ENCODE peak calls at places on chromosomes 13 and 19, in four cellular contexts. One of them, this sample, is unnamed.

GRCh38 chr19:35712529-35712909 is 5.3 kb upstream of the KMT2B start:
- DNase-seq in tibial nerve: no peak
- DNase-seq in IMR-90: no peak
- DNase-seq in breast epithelium: no peak
- DNase-seq in this sample: no peak

GRCh38 chr19:15373644-15374043 is 5.9 kb downstream of the AKAP8 start:
- DNase-seq in tibial nerve: no peak
- DNase-seq in IMR-90: no peak
- DNase-seq in breast epithelium: no peak
- DNase-seq in this sample: no peak

GRCh38 chr19:15367439-15367838 is 12.1 kb downstream of the AKAP8 start:
- DNase-seq in tibial nerve: no peak
- DNase-seq in IMR-90: no peak
- DNase-seq in breast epithelium: no peak
- DNase-seq in this sample: no peak

GRCh38 chr19:39413903-39414608 is 1.6 kb downstream of the PLEKHG2 start:
- DNase-seq in tibial nerve: no peak
- DNase-seq in IMR-90: peak
- DNase-seq in breast epithelium: no peak
- DNase-seq in this sample: peak

GRCh38 chr19:34960103-34960805 is 3.8 kb downstream of the ZNF792 start:
- DNase-seq in tibial nerve: no peak
- DNase-seq in IMR-90: peak
- DNase-seq in breast epithelium: no peak
- DNase-seq in this sample: peak

GRCh38 chr13:21546372-21546771 is 57.6 kb downstream of the MICU2 start:
- DNase-seq in tibial nerve: no peak
- DNase-seq in IMR-90: no peak
- DNase-seq in breast epithelium: no peak
- DNase-seq in this sample: no peak

GRCh38 chr13:41848435-41849255 is 112.3 kb downstream of the VWA8 start:
- DNase-seq in tibial nerve: no peak
- DNase-seq in IMR-90: peak
- DNase-seq in breast epithelium: no peak
- DNase-seq in this sample: no peak

GRCh38 chr19:15456871-15457700 is 7.3 kb downstream of the RASAL3 start:
- DNase-seq in tibial nerve: no peak
- DNase-seq in IMR-90: no peak
- DNase-seq in breast epithelium: no peak
- DNase-seq in this sample: no peak

GRCh38 chr13:36377822-36378480 is 31.8 kb upstream of the SPART start:
- DNase-seq in tibial nerve: no peak
- DNase-seq in IMR-90: peak
- DNase-seq in breast epithelium: no peak
- DNase-seq in this sample: no peak

GRCh38 chr13:44273991-44274810 is 99.4 kb upstream of the SERP2 start:
- DNase-seq in tibial nerve: no peak
- DNase-seq in IMR-90: peak
- DNase-seq in breast epithelium: no peak
- DNase-seq in this sample: peak

GRCh38 chr13:111503905-111504695 is 183.7 kb downstream of the TEX29 start:
- DNase-seq in tibial nerve: no peak
- DNase-seq in IMR-90: no peak
- DNase-seq in breast epithelium: peak
- DNase-seq in this sample: peak

GRCh38 chr13:111143875-111144540 is 28.9 kb downstream of the ARHGEF7 start:
- DNase-seq in tibial nerve: no peak
- DNase-seq in IMR-90: no peak
- DNase-seq in breast epithelium: no peak
- DNase-seq in this sample: no peak

GRCh38 chr19:34189199-34189916 is 17.1 kb downstream of the LSM14A start:
- DNase-seq in tibial nerve: no peak
- DNase-seq in IMR-90: no peak
- DNase-seq in breast epithelium: no peak
- DNase-seq in this sample: no peak

GRCh38 chr19:43763473-43763939 is 8.7 kb upstream of the SMG9 start:
- DNase-seq in tibial nerve: no peak
- DNase-seq in IMR-90: peak
- DNase-seq in breast epithelium: no peak
- DNase-seq in this sample: no peak

GRCh38 chr13:50594276-50594970 is 249.1 kb downstream of the DLEU7 start:
- DNase-seq in tibial nerve: no peak
- DNase-seq in IMR-90: no peak
- DNase-seq in breast epithelium: no peak
- DNase-seq in this sample: no peak

GRCh38 chr13:50708461-50708860 is 135.0 kb downstream of the DLEU7 start:
- DNase-seq in tibial nerve: no peak
- DNase-seq in IMR-90: no peak
- DNase-seq in breast epithelium: no peak
- DNase-seq in this sample: no peak

GRCh38 chr19:39277598-39277997 is 9.4 kb downstream of the IFNL2 start:
- DNase-seq in tibial nerve: no peak
- DNase-seq in IMR-90: no peak
- DNase-seq in breast epithelium: no peak
- DNase-seq in this sample: no peak

GRCh38 chr19:44891016-44891882 is at the start of gene TOMM40:
- DNase-seq in tibial nerve: peak
- DNase-seq in IMR-90: peak
- DNase-seq in breast epithelium: no peak
- DNase-seq in this sample: peak

GRCh38 chr13:49060698-49061387 is 85.1 kb downstream of the FNDC3A start:
- DNase-seq in tibial nerve: no peak
- DNase-seq in IMR-90: peak
- DNase-seq in breast epithelium: no peak
- DNase-seq in this sample: no peak

GRCh38 chr13:103794526-103794925 is 728.3 kb upstream of the SLC10A2 start:
- DNase-seq in tibial nerve: no peak
- DNase-seq in IMR-90: no peak
- DNase-seq in breast epithelium: no peak
- DNase-seq in this sample: no peak

GRCh38 chr19:47357788-47358680 is 8.9 kb downstream of the DHX34 start:
- DNase-seq in tibial nerve: no peak
- DNase-seq in IMR-90: no peak
- DNase-seq in breast epithelium: no peak
- DNase-seq in this sample: no peak

GRCh38 chr19:28934626-28935025 is 278.3 kb downstream of the UQCRFS1 start:
- DNase-seq in tibial nerve: no peak
- DNase-seq in IMR-90: peak
- DNase-seq in breast epithelium: no peak
- DNase-seq in this sample: no peak

GRCh38 chr13:50626031-50626643 is 217.4 kb downstream of the DLEU7 start:
- DNase-seq in tibial nerve: no peak
- DNase-seq in IMR-90: no peak
- DNase-seq in breast epithelium: no peak
- DNase-seq in this sample: no peak

GRCh38 chr19:45419396-45419795 is 4.3 kb downstream of the ERCC1 start:
- DNase-seq in tibial nerve: no peak
- DNase-seq in IMR-90: no peak
- DNase-seq in breast epithelium: no peak
- DNase-seq in this sample: no peak

GRCh38 chr19:34888091-34888490 is 38.6 kb upstream of the ZNF30 start:
- DNase-seq in tibial nerve: no peak
- DNase-seq in IMR-90: no peak
- DNase-seq in breast epithelium: no peak
- DNase-seq in this sample: peak

GRCh38 chr19:45446944-45447343 is 20.9 kb upstream of the FOSB start:
- DNase-seq in tibial nerve: no peak
- DNase-seq in IMR-90: no peak
- DNase-seq in breast epithelium: no peak
- DNase-seq in this sample: peak

GRCh38 chr19:16368385-16369305 is 44.0 kb downstream of the KLF2 start:
- DNase-seq in tibial nerve: no peak
- DNase-seq in IMR-90: no peak
- DNase-seq in breast epithelium: no peak
- DNase-seq in this sample: no peak

GRCh38 chr13:38159710-38160109 is 189.9 kb upstream of the UFM1 start:
- DNase-seq in tibial nerve: no peak
- DNase-seq in IMR-90: no peak
- DNase-seq in breast epithelium: no peak
- DNase-seq in this sample: no peak

GRCh38 chr13:36362251-36362650 is 16.1 kb upstream of the SPART start:
- DNase-seq in tibial nerve: no peak
- DNase-seq in IMR-90: peak
- DNase-seq in breast epithelium: no peak
- DNase-seq in this sample: no peak

GRCh38 chr19:33895366-33895765 is 98.7 kb downstream of the KCTD15 start:
- DNase-seq in tibial nerve: no peak
- DNase-seq in IMR-90: no peak
- DNase-seq in breast epithelium: no peak
- DNase-seq in this sample: no peak

GRCh38 chr19:16373539-16373938 is 48.9 kb downstream of the KLF2 start:
- DNase-seq in tibial nerve: peak
- DNase-seq in IMR-90: peak
- DNase-seq in breast epithelium: no peak
- DNase-seq in this sample: no peak

GRCh38 chr13:68176486-68176885 is 946.4 kb upstream of the PCDH9 start:
- DNase-seq in tibial nerve: no peak
- DNase-seq in IMR-90: peak
- DNase-seq in breast epithelium: no peak
- DNase-seq in this sample: no peak

GRCh38 chr13:80235559-80236296 is 105.2 kb downstream of the SPRY2 start:
- DNase-seq in tibial nerve: no peak
- DNase-seq in IMR-90: no peak
- DNase-seq in breast epithelium: no peak
- DNase-seq in this sample: no peak

GRCh38 chr13:27171244-27171829 is at the start of gene USP12:
- DNase-seq in tibial nerve: no peak
- DNase-seq in IMR-90: peak
- DNase-seq in breast epithelium: peak
- DNase-seq in this sample: no peak
- TF ChIP-seq CTCF in tibial nerve: no peak
- TF ChIP-seq CTCF in IMR-90: peak
- TF ChIP-seq CTCF in breast epithelium: no peak
- TF ChIP-seq CTCF in this sample: no peak

GRCh38 chr19:7505682-7506384 is 10.1 kb upstream of the ZNF358 start:
- DNase-seq in tibial nerve: no peak
- DNase-seq in IMR-90: no peak
- DNase-seq in breast epithelium: no peak
- DNase-seq in this sample: no peak
- TF ChIP-seq POLR2A in tibial nerve: no peak
- TF ChIP-seq POLR2A in IMR-90: no peak
- TF ChIP-seq POLR2A in breast epithelium: no peak
- TF ChIP-seq POLR2A in this sample: no peak

DNA sequence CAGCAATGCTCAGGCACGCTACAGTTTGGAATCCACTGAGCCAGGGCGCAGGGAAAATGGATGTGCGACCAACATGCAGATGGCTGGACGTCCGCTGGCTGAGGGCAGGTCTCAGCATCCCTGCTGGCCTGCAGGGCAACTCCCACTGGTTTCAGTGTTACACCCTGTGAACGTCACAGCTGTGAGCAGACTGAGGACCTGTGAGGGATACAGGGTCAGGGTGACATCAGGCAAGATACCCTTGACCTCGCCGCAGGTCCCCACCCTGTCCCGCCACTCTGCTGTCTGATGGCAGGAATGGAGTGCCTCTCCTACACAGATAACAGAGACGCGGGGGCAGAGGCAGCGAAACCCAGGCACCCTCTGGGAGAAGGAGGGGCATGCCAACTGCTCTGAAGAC is 19.1 kb downstream of the ZFR2 start:
- DNase-seq in tibial nerve: no peak
- DNase-seq in IMR-90: no peak
- DNase-seq in breast epithelium: no peak
- DNase-seq in this sample: no peak
- TF ChIP-seq CTCF in tibial nerve: no peak
- TF ChIP-seq CTCF in IMR-90: no peak
- TF ChIP-seq CTCF in breast epithelium: no peak
- TF ChIP-seq CTCF in this sample: no peak

GRCh38 chr19:2731181-2732117 is 8.4 kb downstream of the SLC39A3 start:
- DNase-seq in tibial nerve: no peak
- DNase-seq in IMR-90: no peak
- DNase-seq in breast epithelium: no peak
- DNase-seq in this sample: no peak
- TF ChIP-seq POLR2A in tibial nerve: no peak
- TF ChIP-seq POLR2A in IMR-90: no peak
- TF ChIP-seq POLR2A in breast epithelium: no peak
- TF ChIP-seq POLR2A in this sample: no peak

GRCh38 chr19:49019242-49019932 is 2.5 kb upstream of the LHB start:
- DNase-seq in tibial nerve: no peak
- DNase-seq in IMR-90: peak
- DNase-seq in breast epithelium: no peak
- DNase-seq in this sample: peak
- TF ChIP-seq CTCF in tibial nerve: no peak
- TF ChIP-seq CTCF in IMR-90: peak
- TF ChIP-seq CTCF in breast epithelium: no peak
- TF ChIP-seq CTCF in this sample: no peak

DNA sequence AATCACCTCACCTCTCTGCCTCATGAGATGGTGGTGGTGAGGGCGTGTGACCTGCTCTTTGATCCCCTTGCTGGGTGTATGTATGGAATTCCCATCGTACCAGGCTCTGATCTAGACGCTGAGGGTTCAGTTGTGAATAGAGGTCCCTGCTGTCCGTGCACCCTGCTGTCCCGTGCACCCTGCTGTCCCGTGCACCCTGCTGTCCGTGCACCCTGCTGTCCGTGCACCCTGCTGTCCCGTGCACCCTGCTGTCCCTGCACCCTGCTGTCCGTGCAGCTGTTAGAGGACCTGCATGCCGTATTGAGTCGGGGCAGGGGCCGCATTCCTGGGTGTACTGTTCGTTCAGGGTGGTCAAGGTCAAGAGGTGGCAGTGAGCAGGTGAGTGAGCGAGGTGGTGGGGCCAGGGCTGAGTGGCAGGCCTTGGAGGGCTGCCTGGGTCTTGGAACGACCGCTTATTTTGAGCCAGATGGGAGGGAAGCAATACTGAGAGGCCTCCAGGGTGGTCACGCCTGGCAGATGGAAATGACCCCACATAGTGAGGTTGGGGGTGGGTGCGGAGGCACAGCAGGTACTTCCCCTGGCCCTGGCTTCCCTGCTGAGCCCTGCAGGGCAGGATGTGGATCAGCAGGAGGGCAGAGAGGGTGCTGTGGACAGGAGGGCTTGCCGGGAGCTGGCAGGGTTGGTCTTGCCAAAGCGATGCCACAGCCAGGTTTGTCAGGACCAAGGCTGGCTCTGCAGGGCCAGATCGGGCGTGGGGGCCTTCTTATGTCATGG is 4.6 kb upstream of the EPN1 start:
- DNase-seq in tibial nerve: no peak
- DNase-seq in IMR-90: peak
- DNase-seq in breast epithelium: no peak
- DNase-seq in this sample: no peak
- TF ChIP-seq POLR2A in tibial nerve: no peak
- TF ChIP-seq POLR2A in IMR-90: no peak
- TF ChIP-seq POLR2A in breast epithelium: no peak
- TF ChIP-seq POLR2A in this sample: no peak

This sample was measured in lower leg skin.